ENCODE peak calls at places on chromosomes 1 and 21, in eight cellular contexts. U is NCI-H2081; J is spleen; Z is HEK293T; L is left ventricle myocardium inferior; A is activated naive CD8-positive, alpha-beta T cell treated with anti-CD3 and anti-CD28 coated beads, Interleukin-2, amount 10 ng/mL, durations not matched to agents 7 days and 5 days; P is RKO; K is NCI-H146. S is an unnamed sample.

GRCh38 chr1:67652800-67653199 is 32.2 kb upstream of the GADD45A start:
- DNase-seq in U (no peak), J (no peak), Z (no peak), L (no peak), A (no peak), P (peak; percentile 37), K (no peak), S (no peak)

GRCh38 chr21:35438643-35439404 is 389.7 kb upstream of the RUNX1 start:
- DNase-seq in U (no peak), J (no peak), Z (no peak), L (no peak), A (no peak), P (no peak), K (peak; percentile 14), S (no peak)

GRCh38 chr1:27428316-27429028 is 36.0 kb downstream of the GPR3 start:
- DNase-seq in U (peak; percentile 21), J (no peak), Z (no peak), L (peak; percentile 57), A (no peak), P (no peak), K (no peak), S (peak; percentile 81)

GRCh38 chr1:45011837-45012638 is at the start of gene UROD:
- DNase-seq in U (peak; percentile 98), J (peak; percentile 95), Z (peak; percentile 95), L (peak; percentile 92), A (peak; percentile 86), P (peak; percentile 99), K (peak; percentile 92), S (peak; percentile 93)

GRCh38 chr1:247415423-247416361 is at the start of gene NLRP3:
- DNase-seq in U (no peak), J (peak; percentile 85), Z (no peak), L (peak; percentile 36), A (peak; percentile 58), P (no peak), K (no peak), S (no peak)

GRCh38 chr1:243855616-243856318 is 5.7 kb upstream of the AKT3 start:
- DNase-seq in U (no peak), J (no peak), Z (no peak), L (no peak), A (no peak), P (no peak), K (no peak), S (no peak)

GRCh38 chr1:167416506-167416905 is 101.8 kb downstream of the CD247 start:
- DNase-seq in U (no peak), J (no peak), Z (no peak), L (no peak), A (no peak), P (no peak), K (no peak), S (no peak)

GRCh38 chr1:26608895-26609294 is 79.3 kb downstream of the RPS6KA1 start:
- DNase-seq in U (no peak), J (no peak), Z (no peak), L (no peak), A (no peak), P (no peak), K (no peak), S (no peak)

GRCh38 chr1:48035371-48036141 is 38.4 kb upstream of the TRABD2B start:
- DNase-seq in U (no peak), J (no peak), Z (no peak), L (no peak), A (no peak), P (no peak), K (no peak), S (no peak)

GRCh38 chr1:97680894-97681293 is 239.9 kb downstream of the DPYD start:
- DNase-seq in U (no peak), J (no peak), Z (no peak), L (no peak), A (no peak), P (no peak), K (no peak), S (no peak)

GRCh38 chr1:31548899-31549806 is 27.2 kb upstream of the TINAGL1 start:
- DNase-seq in U (peak; percentile 88), J (peak; percentile 89), Z (peak; percentile 96), L (peak; percentile 77), A (peak; percentile 88), P (peak; percentile 69), K (peak; percentile 69), S (peak; percentile 92)

GRCh38 chr21:42258150-42258884 is 39.4 kb downstream of the ABCG1 start:
- DNase-seq in U (no peak), J (peak; percentile 93), Z (peak; percentile 91), L (peak; percentile 68), A (peak; percentile 87), P (peak; percentile 37), K (peak; percentile 48), S (peak; percentile 70)

GRCh38 chr1:16984717-16985116 is 4.3 kb upstream of the MFAP2 start:
- DNase-seq in U (no peak), J (no peak), Z (no peak), L (peak; percentile 65), A (no peak), P (no peak), K (no peak), S (peak; percentile 48)

GRCh38 chr1:68332041-68332440 is 99.7 kb upstream of the WLS start:
- DNase-seq in U (no peak), J (no peak), Z (no peak), L (no peak), A (no peak), P (no peak), K (no peak), S (no peak)

GRCh38 chr1:227395391-227396028 is 77.2 kb upstream of the CDC42BPA start:
- DNase-seq in U (no peak), J (no peak), Z (no peak), L (no peak), A (no peak), P (no peak), K (no peak), S (no peak)

GRCh38 chr1:227903614-227904501 is 43.9 kb downstream of the WNT9A start:
- DNase-seq in U (no peak), J (peak; percentile 73), Z (no peak), L (no peak), A (no peak), P (no peak), K (no peak), S (no peak)

GRCh38 chr1:29569971-29570634 is 333.8 kb downstream of the PTPRU start:
- DNase-seq in U (no peak), J (no peak), Z (no peak), L (no peak), A (no peak), P (peak; percentile 87), K (no peak), S (no peak)

S was measured in thyroid gland.